ENCODE peak calls at places on chromosomes 4 and X, in five cellular contexts. S, G, K, L and U are unnamed samples.

GRCh38 chr4:8774071-8774470 is 97.6 kb downstream of the HMX1 start:
- DNase-seq in S (no peak), K (no peak), G (no peak), L (peak), U (no peak)

GRCh38 chrX:136839196-136839595 is 41.3 kb downstream of the RBMX start:
- DNase-seq in S (no peak), G (no peak), K (no peak), L (no peak), U (no peak)

GRCh38 chr4:3716876-3717235 is 49.3 kb upstream of the ADRA2C start:
- DNase-seq in G (no peak), K (no peak), L (peak), S (no peak), U (no peak)

GRCh38 chrX:115697806-115698205 is 136.8 kb downstream of the PLS3 start:
- DNase-seq in K (no peak), L (no peak), G (no peak), S (no peak), U (no peak)

GRCh38 chrX:126770179-126770578 is 49.4 kb upstream of the PRR32 start:
- DNase-seq in G (peak), S (peak), K (no peak), L (no peak), U (peak)

GRCh38 chr4:52838729-52839722 is 23.1 kb upstream of the RASL11B start:
- DNase-seq in S (no peak), G (peak), K (no peak), L (no peak), U (no peak)

GRCh38 chrX:45697591-45697990 is 496.9 kb upstream of the DIPK2B start:
- DNase-seq in S (no peak), G (no peak), L (no peak), K (no peak), U (no peak)

GRCh38 chr4:88008133-88008621 is 742 bp downstream of the PKD2 start:
- DNase-seq in K (peak), G (peak), S (peak), L (peak), U (peak)

GRCh38 chrX:14697453-14697852 is 168.1 kb downstream of the GLRA2 start:
- DNase-seq in G (peak), K (no peak), L (no peak), S (peak), U (peak)

GRCh38 chrX:149504226-149504914 is 736 bp downstream of the IDS start:
- DNase-seq in S (peak), L (no peak), K (no peak), G (peak), U (peak)

GRCh38 chr4:95190751-95191436 is 357.9 kb downstream of the UNC5C start:
- DNase-seq in K (no peak), S (no peak), G (peak), L (no peak), U (peak)

GRCh38 chr4:187929024-187929423 is 66.5 kb upstream of the ZFP42 start:
- DNase-seq in K (no peak), L (no peak), S (peak), G (peak), U (peak)

GRCh38 chrX:142251665-142252064 is 46.6 kb upstream of the MAGEC2 start:
- DNase-seq in S (no peak), K (no peak), L (no peak), G (no peak), U (no peak)

GRCh38 chr4:110540606-110541440 is 64.9 kb downstream of the ENPEP start:
- DNase-seq in G (no peak), S (no peak), L (no peak), K (no peak), U (no peak)

GRCh38 chr4:109921384-109921808 is 8.7 kb downstream of the EGF start:
- DNase-seq in L (no peak), G (peak), S (no peak), K (no peak), U (no peak)

GRCh38 chr4:8043596-8043995 is 103.9 kb upstream of the AFAP1 start:
- DNase-seq in S (no peak), L (no peak), K (no peak), G (no peak), U (no peak)

GRCh38 chr4:77120888-77121508 is 36.0 kb upstream of the CCNG2 start:
- DNase-seq in S (no peak), L (no peak), G (peak), K (no peak), U (no peak)

GRCh38 chrX:1440506-1440905 is 12.2 kb downstream of the ASMTL start:
- DNase-seq in G (no peak), S (no peak), L (peak), K (no peak), U (peak)

GRCh38 chrX:70969635-70970481 is 39.0 kb upstream of the SLC7A3 start:
- DNase-seq in K (no peak), S (no peak), L (no peak), G (peak), U (no peak)

GRCh38 chr4:32022071-32022470 is 1301.9 kb downstream of the PCDH7 start:
- DNase-seq in L (no peak), S (no peak), K (no peak), G (no peak), U (no peak)

GRCh38 chr4:100870940-100871772 is 353.3 kb upstream of the EMCN start:
- DNase-seq in L (no peak), G (no peak), K (no peak), S (no peak), U (no peak)

GRCh38 chr4:47145630-47146029 is 114.3 kb downstream of the GABRB1 start:
- DNase-seq in G (no peak), K (no peak), S (no peak), L (no peak), U (no peak)

GRCh38 chr4:2469192-2469984 is 482 bp downstream of the RNF4 start:
- DNase-seq in K (no peak), L (no peak), G (peak), S (peak), U (peak)

GRCh38 chr4:83932996-83933395 is 397.1 kb downstream of the GPAT3 start:
- DNase-seq in S (no peak), K (no peak), L (no peak), G (no peak), U (no peak)

GRCh38 chr4:27010334-27010940 is 149.8 kb downstream of the STIM2 start:
- DNase-seq in G (peak), L (peak), S (peak), K (no peak), U (peak)

GRCh38 chr4:65033899-65034298 is 624.6 kb upstream of the TECRL start:
- DNase-seq in K (no peak), L (no peak), G (no peak), S (no peak), U (no peak)

GRCh38 chr4:73459048-73459421 is 22.5 kb upstream of the AFM start:
- DNase-seq in G (no peak), S (no peak), K (no peak), L (no peak), U (no peak)

GRCh38 chrX:111505783-111506182 is 5.7 kb upstream of the SERTM2 start:
- DNase-seq in K (no peak), L (no peak), G (no peak), S (no peak), U (no peak)

GRCh38 chr4:88439161-88439760 is 17.7 kb upstream of the HERC5 start:
- DNase-seq in S (no peak), G (no peak), K (no peak), L (no peak), U (no peak)

GRCh38 chr4:2141022-2141761 is 82.1 kb downstream of the NAT8L start:
- DNase-seq in K (no peak), L (no peak), G (no peak), S (no peak), U (no peak)

GRCh38 chrX:65407157-65407626 is 127.4 kb downstream of the LAS1L start:
- DNase-seq in L (no peak), G (no peak), K (no peak), S (no peak), U (no peak)